ENCODE peak calls at places on chromosomes 3 and 15, in six cellular contexts. W is tibial artery, I is mucosa of descending colon, O is AG04450, Q is cardiac fibroblast, S is transverse colon. U is an unnamed sample.

GRCh38 chr15:75368689-75369239 is 357 bp upstream of the MAN2C1 start:
- DNase-seq in I (no peak), W (no peak), S (peak), O (no peak), Q (no peak), U (no peak)

GRCh38 chr3:128550471-128551126 is 57.6 kb upstream of the GATA2 start:
- DNase-seq in I (no peak), Q (no peak), W (no peak), S (no peak), O (no peak), U (no peak)

GRCh38 chr3:61725851-61726333 is 164.5 kb downstream of the PTPRG start:
- DNase-seq in I (no peak), Q (peak), W (no peak), O (peak), S (no peak), U (no peak)

GRCh38 chr15:89781055-89781454 is 4.9 kb downstream of the MESP2 start:
- DNase-seq in O (no peak), S (peak), Q (no peak), I (peak), W (no peak), U (no peak)

GRCh38 chr15:58770519-58770856 is 614 bp upstream of the MINDY2 start:
- DNase-seq in Q (peak), W (no peak), O (peak), I (no peak), S (peak), U (peak)

GRCh38 chr3:178990293-178990692 is 81.3 kb downstream of the ZMAT3 start:
- DNase-seq in S (no peak), I (no peak), W (no peak), O (no peak), Q (no peak), U (no peak)

GRCh38 chr15:81298606-81299005 is 25.3 kb downstream of the STARD5 start:
- DNase-seq in I (no peak), W (peak), O (no peak), Q (no peak), S (no peak), U (no peak)

GRCh38 chr15:64536244-64536836 is 76.0 kb downstream of the ZNF609 start:
- DNase-seq in W (no peak), I (no peak), S (no peak), Q (peak), O (peak), U (peak)

GRCh38 chr3:49386056-49386756 is 25.6 kb downstream of the RHOA start:
- DNase-seq in I (no peak), Q (no peak), W (no peak), S (no peak), O (no peak), U (no peak)

GRCh38 chr15:56957812-56958406 is 39.5 kb downstream of the TCF12 start:
- DNase-seq in W (no peak), Q (no peak), I (no peak), O (no peak), S (no peak), U (no peak)
- H3K4me3 ChIP-seq in W (no peak), Q (no peak), I (no peak), O (no peak), S (no peak), U (no peak)

DNA sequence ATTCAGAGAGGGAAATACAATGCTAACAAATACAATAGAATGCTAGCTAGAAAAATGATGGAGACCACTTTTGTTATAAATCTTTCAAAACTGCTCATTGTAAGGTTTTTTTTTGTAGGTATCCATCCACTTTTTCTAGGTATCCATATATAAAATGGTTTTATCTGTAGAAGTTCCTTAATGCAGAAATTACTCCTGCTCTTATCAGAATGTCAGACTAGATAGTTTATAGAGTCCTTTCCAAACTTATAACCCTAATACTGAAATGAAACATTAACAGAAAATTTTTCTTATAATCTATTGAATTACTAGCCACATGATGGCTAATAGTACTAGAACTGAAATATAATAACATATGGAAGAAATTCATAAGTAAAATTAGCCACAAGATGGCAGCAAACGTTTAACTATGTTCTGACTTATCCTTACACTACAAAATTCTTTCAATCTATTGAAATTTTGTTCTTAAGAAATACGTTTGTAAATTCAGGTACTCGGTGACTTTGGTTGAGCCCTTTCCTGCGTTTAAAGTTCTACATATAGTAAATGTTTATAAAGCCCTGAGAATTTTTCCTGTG is 58.5 kb downstream of the ECT2 start:
- DNase-seq in S (no peak), I (no peak), O (peak), W (no peak), Q (peak), U (peak)
- TF ChIP-seq CTCF in S (peak), I (no peak), O (peak), W (peak), Q (no peak), U (no peak)

DNA sequence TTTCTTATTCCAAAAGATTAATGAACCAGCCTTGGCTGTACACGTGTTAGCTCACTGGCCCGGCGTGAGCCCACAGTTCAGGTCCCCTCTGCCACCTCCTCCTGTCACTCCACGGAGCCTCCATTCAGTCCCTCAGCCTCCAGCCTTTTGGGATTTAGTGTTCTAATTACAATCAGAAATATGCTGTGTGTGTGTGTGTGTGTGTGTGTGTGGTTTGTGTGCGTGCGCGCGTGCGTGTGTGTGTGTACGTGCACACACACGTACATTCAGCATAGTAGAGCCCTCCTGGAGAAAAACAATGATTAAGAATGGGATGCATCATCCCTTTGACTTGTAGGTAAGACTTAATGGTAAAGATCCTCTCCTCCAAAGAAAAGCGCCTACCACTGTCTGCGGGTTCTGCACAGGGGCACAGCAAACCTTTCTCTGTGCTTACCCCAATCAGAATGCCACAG is 791 bp downstream of the CA12 start:
- DNase-seq in Q (peak), S (no peak), I (no peak), O (no peak), W (no peak), U (no peak)
- H3K4me3 ChIP-seq in Q (peak), S (peak), I (peak), O (peak), W (peak), U (peak)

GRCh38 chr3:69535613-69536012 is 149.7 kb upstream of the FRMD4B start:
- DNase-seq in I (no peak), W (no peak), S (no peak), O (no peak), Q (no peak), U (no peak)
- TF ChIP-seq CTCF in I (no peak), W (no peak), S (no peak), O (no peak), Q (no peak), U (no peak)

GRCh38 chr3:38985581-38985980 is 66.2 kb downstream of the SCN11A start:
- DNase-seq in O (no peak), W (no peak), Q (peak), S (no peak), I (no peak), U (no peak)

GRCh38 chr3:38987456-38987855 is 64.3 kb downstream of the SCN11A start:
- DNase-seq in Q (no peak), O (no peak), S (no peak), W (no peak), I (no peak), U (no peak)

GRCh38 chr3:38986901-38987300 is 64.8 kb downstream of the SCN11A start:
- DNase-seq in I (no peak), S (no peak), W (no peak), O (no peak), Q (peak), U (no peak)

GRCh38 chr3:38984731-38985130 is 67.0 kb downstream of the SCN11A start:
- DNase-seq in S (no peak), W (no peak), I (no peak), O (no peak), Q (peak), U (no peak)

GRCh38 chr3:38985981-38986380 is 65.8 kb downstream of the SCN11A start:
- DNase-seq in Q (peak), I (no peak), S (no peak), W (no peak), O (no peak), U (no peak)
- H3K4me3 ChIP-seq in Q (no peak), I (no peak), S (no peak), W (no peak), O (no peak), U (no peak)

U was measured in AG09309.